ENCODE peak calls at places on chromosomes 2 and 18, in seven cellular contexts. W is RWPE2; M is midbrain; L is NB4; T is stimulated activated CD8-positive, alpha-beta memory T cell treated with anti-CD3 and anti-CD28 coated beads, Interleukin-15, amount 100 ng/mL, for 24 hours; A is small intestine; C is activated CD4-positive, alpha-beta T cell treated with anti-CD3 and anti-CD28 coated beads, Interleukin-2, amount 50 U/mL, for 1 hour. B is an unnamed sample.

GRCh38 chr18:55001625-55002024 is 42.4 kb upstream of the CCDC68 start:
- DNase-seq in W (no peak), M (no peak), L (no peak), T (no peak), A (no peak), C (no peak), B (no peak)

GRCh38 chr2:119158563-119159347 is at the start of gene C1QL2:
- DNase-seq in W (no peak), M (no peak), L (no peak), T (no peak), A (no peak), C (no peak), B (no peak)

GRCh38 chr2:204260162-204260877 is 285.0 kb upstream of the PARD3B start:
- DNase-seq in W (no peak), M (peak), L (peak), T (no peak), A (peak), C (peak), B (peak)

GRCh38 chr2:99600929-99601680 is 111.3 kb upstream of the REV1 start:
- DNase-seq in W (no peak), M (no peak), L (no peak), T (no peak), A (no peak), C (no peak), B (no peak)

GRCh38 chr2:98895901-98896300 is 40.1 kb downstream of the CRACDL start:
- DNase-seq in W (no peak), M (no peak), L (no peak), T (no peak), A (no peak), C (no peak), B (no peak)

GRCh38 chr2:173058673-173059072 is 17.0 kb upstream of the MAP3K20 start:
- DNase-seq in W (no peak), M (no peak), L (peak), T (no peak), A (no peak), C (no peak), B (no peak)

GRCh38 chr2:230942920-230943896 is 18.2 kb upstream of the GPR55 start:
- DNase-seq in W (no peak), M (peak), L (peak), T (no peak), A (peak), C (no peak), B (peak)

GRCh38 chr2:229996320-229996719 is 72.4 kb downstream of the SLC16A14 start:
- DNase-seq in W (no peak), M (no peak), L (no peak), T (no peak), A (no peak), C (no peak), B (no peak)

GRCh38 chr2:8803658-8804379 is 33.6 kb downstream of the KIDINS220 start:
- DNase-seq in W (peak), M (no peak), L (peak), T (no peak), A (peak), C (no peak), B (peak)

GRCh38 chr2:118279005-118279404 is 190.7 kb downstream of the INSIG2 start:
- DNase-seq in W (no peak), M (no peak), L (no peak), T (no peak), A (no peak), C (no peak), B (no peak)

GRCh38 chr2:226446406-226447001 is 353.1 kb downstream of the IRS1 start:
- DNase-seq in W (no peak), M (no peak), L (no peak), T (no peak), A (no peak), C (no peak), B (no peak)

B was measured in mucosa of descending colon.